ENCODE peak calls at places on chromosomes 4 and X, in eight cellular contexts. T, D, K, O, M, R, E and G are unnamed samples.
A peak's percentile ranks its signal among the peaks of the same experiment; 100 is the strongest.

GRCh38 chr4:3255611-3256186 is 6.7 kb downstream of the MSANTD1 start:
- DNase-seq in M (no peak), E (no peak), K (peak; percentile 8), O (no peak), D (no peak), R (no peak), T (no peak), G (no peak)

GRCh38 chrX:44973420-44973932 is 100.5 kb downstream of the KDM6A start:
- DNase-seq in O (no peak), T (no peak), M (no peak), R (no peak), K (no peak), D (no peak), E (no peak), G (no peak)

GRCh38 chrX:141320801-141321200 is 78.5 kb upstream of the SPANXC start:
- DNase-seq in K (no peak), O (no peak), D (no peak), M (no peak), R (no peak), E (no peak), T (no peak), G (no peak)

GRCh38 chrX:63511361-63511760 is 160.2 kb upstream of the SPIN4 start:
- DNase-seq in D (no peak), K (no peak), O (no peak), E (no peak), R (no peak), M (no peak), T (no peak), G (no peak)

GRCh38 chr4:118284169-118284568 is 68.6 kb downstream of the PRSS12 start:
- DNase-seq in M (no peak), O (no peak), T (no peak), E (no peak), R (no peak), K (no peak), D (no peak), G (no peak)

GRCh38 chr4:110190249-110190648 is 8.2 kb downstream of the ELOVL6 start:
- DNase-seq in E (no peak), T (no peak), D (no peak), K (no peak), R (no peak), M (no peak), O (no peak), G (no peak)

GRCh38 chrX:131762802-131763234 is 218.9 kb downstream of the OR13H1 start:
- DNase-seq in O (no peak), R (no peak), E (no peak), D (no peak), M (no peak), T (peak; percentile 21), K (no peak), G (peak; percentile 3)

GRCh38 chrX:110420771-110421498 is 62.3 kb downstream of the RTL9 start:
- DNase-seq in M (no peak), R (no peak), E (no peak), K (no peak), O (no peak), D (peak; percentile 12), T (peak; percentile 34), G (peak; percentile 5)

GRCh38 chrX:9677098-9677739 is 88.4 kb downstream of the GPR143 start:
- DNase-seq in O (no peak), M (peak; percentile 33), R (no peak), E (no peak), D (peak; percentile 14), T (peak; percentile 23), K (no peak), G (no peak)

GRCh38 chr4:75194180-75194579 is 261.3 kb downstream of the PARM1 start:
- DNase-seq in O (no peak), R (no peak), T (no peak), D (no peak), M (no peak), K (no peak), E (no peak), G (no peak)

GRCh38 chrX:14913241-14913640 is 40.0 kb downstream of the MOSPD2 start:
- DNase-seq in T (peak; percentile 36), K (no peak), R (no peak), O (no peak), D (peak; percentile 28), M (no peak), E (no peak), G (no peak)

GRCh38 chr4:87188063-87188462 is 32.4 kb downstream of the KLHL8 start:
- DNase-seq in T (no peak), K (no peak), R (no peak), E (no peak), M (no peak), O (no peak), D (peak; percentile 60), G (no peak)

GRCh38 chr4:67437974-67438713 is 107.2 kb downstream of the CENPC start:
- DNase-seq in D (peak; percentile 85), M (no peak), R (no peak), E (no peak), K (no peak), T (peak; percentile 60), O (peak; percentile 56), G (no peak)

GRCh38 chrX:25853002-25853479 is 285.1 kb upstream of the MAGEB18 start:
- DNase-seq in M (no peak), R (no peak), D (no peak), E (no peak), K (no peak), T (no peak), O (no peak), G (no peak)

GRCh38 chr4:145580906-145581305 is 38.3 kb upstream of the MMAA start:
- DNase-seq in O (no peak), D (no peak), E (no peak), T (peak; percentile 20), M (no peak), R (no peak), K (no peak), G (no peak)

GRCh38 chr4:113145519-113146291 is 96.3 kb downstream of the ANK2 start:
- DNase-seq in D (no peak), M (no peak), T (peak; percentile 7), O (no peak), R (no peak), K (peak; percentile 58), E (no peak), G (peak; percentile 9)

GRCh38 chr4:186807809-186808634 is 84.4 kb upstream of the FAT1 start:
- DNase-seq in R (no peak), E (no peak), M (no peak), K (no peak), T (peak; percentile 66), O (peak; percentile 85), D (no peak), G (no peak)

GRCh38 chr4:186912606-186913005 is 188.9 kb upstream of the FAT1 start:
- DNase-seq in D (no peak), T (no peak), K (no peak), E (no peak), O (no peak), R (no peak), M (no peak), G (no peak)

GRCh38 chr4:113057891-113058290 is 8.4 kb downstream of the ANK2 start:
- DNase-seq in E (no peak), M (no peak), T (peak; percentile 51), R (no peak), O (no peak), D (peak; percentile 9), K (no peak), G (no peak)

GRCh38 chr4:10662937-10663336 is 21.6 kb downstream of the CLNK start:
- DNase-seq in M (no peak), T (no peak), E (no peak), R (no peak), D (no peak), K (no peak), O (no peak), G (no peak)

GRCh38 chrX:30864383-30864785 is 24.7 kb downstream of the TAB3 start:
- DNase-seq in E (no peak), O (no peak), K (no peak), R (no peak), M (no peak), D (peak; percentile 26), T (no peak), G (no peak)

GRCh38 chrX:86002076-86002896 is 45.1 kb downstream of the CHM start:
- DNase-seq in E (no peak), T (no peak), M (no peak), R (no peak), O (no peak), D (peak; percentile 73), K (peak; percentile 76), G (peak; percentile 17)

GRCh38 chrX:12814434-12814833 is 23.2 kb downstream of the PRPS2 start:
- DNase-seq in E (no peak), M (peak; percentile 23), O (peak; percentile 18), K (peak; percentile 28), D (peak; percentile 78), T (peak; percentile 56), R (no peak), G (peak; percentile 45)

GRCh38 chr4:34181891-34182290 is 2062.4 kb downstream of the ARAP2 start:
- DNase-seq in D (peak; percentile 51), K (no peak), T (peak; percentile 66), R (no peak), E (no peak), M (no peak), O (peak; percentile 71), G (no peak)

GRCh38 chrX:120504569-120504968 is 35.5 kb upstream of the LAMP2 start:
- DNase-seq in M (no peak), D (no peak), K (no peak), E (no peak), T (no peak), O (no peak), R (no peak), G (no peak)

GRCh38 chr4:74451214-74451661 is 6.3 kb downstream of the AREG start:
- DNase-seq in O (no peak), E (no peak), D (peak; percentile 79), K (no peak), R (no peak), M (no peak), T (peak; percentile 83), G (no peak)

GRCh38 chr4:165515201-165515600 is 136.4 kb downstream of the CPE start:
- DNase-seq in E (no peak), K (no peak), M (no peak), D (no peak), R (no peak), O (no peak), T (no peak), G (no peak)

GRCh38 chrX:136168929-136169735 is 21.8 kb downstream of the FHL1 start:
- DNase-seq in M (peak; percentile 44), K (peak; percentile 33), T (peak; percentile 86), R (peak; percentile 49), D (peak; percentile 93), E (no peak), O (peak; percentile 84), G (peak; percentile 31)